ENCODE peak calls at places on chromosomes 6 and 20, in ten cellular contexts. Q, D, K, L, S, Y, G, E, V and P are unnamed samples.

GRCh38 chr6:144749263-144749662 is 464.1 kb downstream of the UTRN start:
- DNase-seq in L (no peak), Y (no peak), K (no peak), Q (no peak), V (no peak), E (no peak), D (no peak), S (no peak), G (no peak), P (no peak)

GRCh38 chr6:3165631-3166534 is 8.5 kb upstream of the TUBB2A start:
- DNase-seq in K (peak), S (no peak), V (no peak), L (no peak), D (no peak), Y (no peak), E (no peak), G (no peak), Q (peak), P (no peak)

GRCh38 chr6:23106951-23107350 is 537.6 kb downstream of the HDGFL1 start:
- DNase-seq in E (no peak), K (peak), S (peak), G (no peak), V (no peak), D (no peak), L (no peak), Y (no peak), Q (no peak), P (no peak)

GRCh38 chr20:22227301-22227700 is 357.1 kb downstream of the FOXA2 start:
- DNase-seq in Q (no peak), G (no peak), S (no peak), V (no peak), L (no peak), D (no peak), E (no peak), K (peak), Y (no peak), P (no peak)

GRCh38 chr6:4402477-4402976 is 267.2 kb upstream of the ECI2 start:
- DNase-seq in V (no peak), Q (no peak), D (no peak), G (peak), K (peak), Y (no peak), E (no peak), S (peak), L (no peak), P (no peak)

GRCh38 chr20:45036044-45036755 is 64.7 kb downstream of the KCNS1 start:
- DNase-seq in K (peak), G (no peak), E (no peak), Q (no peak), L (no peak), V (no peak), S (peak), D (no peak), Y (no peak), P (no peak)

GRCh38 chr6:45327956-45328522 is at the start of gene RUNX2:
- DNase-seq in Y (no peak), K (peak), Q (peak), S (peak), V (peak), G (no peak), D (no peak), L (no peak), E (peak), P (no peak)

GRCh38 chr6:5566718-5567117 is 305.4 kb downstream of the FARS2 start:
- DNase-seq in Q (no peak), Y (no peak), E (no peak), G (no peak), S (no peak), V (no peak), K (no peak), L (no peak), D (no peak), P (no peak)

GRCh38 chr20:5212897-5213296 is 86.1 kb downstream of the CDS2 start:
- DNase-seq in L (no peak), V (no peak), Q (no peak), G (no peak), K (no peak), D (no peak), E (no peak), Y (no peak), S (no peak), P (no peak)

GRCh38 chr6:27023664-27024063 is 223.8 kb upstream of the PRSS16 start:
- DNase-seq in L (no peak), G (no peak), D (no peak), K (no peak), Q (no peak), S (no peak), V (no peak), Y (no peak), E (no peak), P (no peak)

GRCh38 chr20:57652865-57653545 is 32.8 kb upstream of the ZBP1 start:
- DNase-seq in S (no peak), V (peak), G (peak), E (no peak), Q (peak), Y (no peak), K (no peak), D (peak), L (peak), P (no peak)

GRCh38 chr6:79009819-79010218 is 68.2 kb downstream of the PHIP start:
- DNase-seq in G (no peak), K (no peak), D (no peak), S (no peak), Q (no peak), V (no peak), L (no peak), Y (no peak), E (no peak), P (no peak)

GRCh38 chr6:44284867-44285266 is 14.6 kb downstream of the TMEM151B start:
- DNase-seq in E (no peak), S (no peak), L (no peak), Q (no peak), Y (no peak), G (no peak), D (no peak), K (no peak), V (no peak), P (no peak)

GRCh38 chr6:15299430-15300131 is 53.7 kb downstream of the JARID2 start:
- DNase-seq in E (peak), K (no peak), G (peak), Y (no peak), S (no peak), D (no peak), L (no peak), Q (peak), V (no peak), P (peak)

GRCh38 chr6:88989215-88989614 is 25.8 kb upstream of the RNGTT start:
- DNase-seq in Q (peak), D (no peak), L (no peak), V (no peak), G (no peak), Y (no peak), E (no peak), S (no peak), K (peak), P (no peak)

GRCh38 chr6:135226537-135226936 is 45.4 kb downstream of the MYB start:
- DNase-seq in Q (no peak), E (no peak), Y (no peak), L (no peak), G (no peak), S (no peak), D (no peak), V (no peak), K (no peak), P (no peak)

GRCh38 chr6:150157076-150157475 is 14.2 kb downstream of the PPP1R14C start:
- DNase-seq in K (no peak), D (no peak), Q (no peak), E (no peak), G (no peak), Y (no peak), V (no peak), L (no peak), S (no peak), P (no peak)

GRCh38 chr20:16028923-16029322 is 544.3 kb downstream of the KIF16B start:
- DNase-seq in Q (no peak), G (no peak), S (no peak), K (no peak), L (no peak), V (no peak), Y (no peak), D (no peak), E (no peak), P (no peak)

GRCh38 chr6:158008894-158009891 is 27.5 kb downstream of the SYNJ2 start:
- DNase-seq in G (peak), D (peak), S (no peak), K (peak), E (no peak), L (peak), Y (no peak), V (no peak), Q (peak), P (no peak)

GRCh38 chr6:36856277-36856676 is 17.0 kb upstream of the CPNE5 start:
- DNase-seq in E (no peak), K (no peak), V (no peak), Y (no peak), Q (no peak), G (no peak), S (no peak), D (no peak), L (no peak), P (no peak)

GRCh38 chr6:167291623-167292300 is 647 bp downstream of the UNC93A start:
- DNase-seq in D (no peak), K (no peak), S (no peak), L (no peak), Y (no peak), G (no peak), E (no peak), V (no peak), Q (no peak), P (no peak)

GRCh38 chr6:56065408-56065807 is 182.0 kb downstream of the COL21A1 start:
- DNase-seq in Y (no peak), Q (no peak), E (no peak), K (no peak), S (no peak), L (no peak), D (no peak), G (no peak), V (no peak), P (no peak)

GRCh38 chr6:37643851-37644672 is 53.6 kb downstream of the MDGA1 start:
- DNase-seq in D (no peak), L (no peak), E (no peak), G (no peak), Y (no peak), V (no peak), K (no peak), Q (no peak), S (no peak), P (no peak)

GRCh38 chr6:45417461-45417860 is 39.7 kb upstream of the SUPT3H start:
- DNase-seq in L (no peak), Y (no peak), S (no peak), D (no peak), K (peak), Q (no peak), V (no peak), G (no peak), E (no peak), P (no peak)

GRCh38 chr20:21104921-21105320 is 1.2 kb downstream of the LINC00237 start:
- DNase-seq in Y (no peak), L (no peak), D (peak), S (no peak), K (no peak), Q (no peak), G (no peak), E (no peak), V (no peak), P (no peak)

GRCh38 chr20:20463933-20464374 is 96.0 kb downstream of the INSM1 start:
- DNase-seq in Q (no peak), G (no peak), D (no peak), K (no peak), L (no peak), S (no peak), E (no peak), Y (no peak), V (no peak), P (no peak)

GRCh38 chr6:89553446-89553845 is 85.1 kb downstream of the LYRM2 start:
- DNase-seq in Y (no peak), V (no peak), E (no peak), K (no peak), G (no peak), D (no peak), L (no peak), Q (no peak), S (no peak), P (no peak)

GRCh38 chr20:37119356-37120036 is 23.7 kb upstream of the RBL1 start:
- DNase-seq in D (no peak), K (no peak), Y (no peak), G (no peak), V (no peak), S (no peak), E (no peak), Q (no peak), L (no peak), P (no peak)

GRCh38 chr6:168239374-168239773 is 80.2 kb downstream of the DACT2 start:
- DNase-seq in Y (no peak), E (no peak), V (no peak), K (no peak), S (peak), D (no peak), G (no peak), Q (peak), L (no peak), P (no peak)

DNA sequence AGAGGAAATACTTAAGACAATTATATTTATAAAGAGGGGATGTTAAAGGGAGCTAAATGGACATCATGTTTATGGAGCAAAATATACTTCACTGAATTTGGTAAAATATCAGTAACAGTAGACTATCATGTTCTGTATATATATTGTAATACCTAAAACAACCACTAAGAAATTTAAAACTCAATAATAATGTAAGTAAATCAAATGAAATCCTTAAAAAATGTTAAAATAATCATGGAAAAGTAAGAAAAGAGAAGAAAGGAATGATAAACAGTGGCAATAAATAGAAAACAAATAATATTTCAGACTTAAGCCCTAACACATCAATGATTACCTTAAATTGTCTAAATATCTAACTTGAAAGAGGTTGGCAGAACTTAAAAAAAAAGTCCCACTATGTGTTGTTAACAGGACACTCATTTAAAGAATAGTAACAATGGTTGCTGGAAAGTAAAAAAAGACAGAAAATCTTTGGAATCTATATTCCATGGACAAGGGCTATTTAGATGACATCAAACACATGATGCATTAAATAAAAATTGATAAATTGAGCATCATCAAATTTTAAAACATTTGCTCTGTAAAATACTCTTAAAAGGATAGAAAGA is 842.2 kb upstream of the MAP3K7 start:
- DNase-seq in L (no peak), Q (no peak), S (no peak), V (no peak), E (no peak), K (no peak), G (no peak), Y (no peak), D (no peak), P (no peak)
- TF ChIP-seq CTCF in L (no peak), Q (no peak), S (no peak), V (peak), E (no peak), K (no peak), G (peak), Y (peak), D (peak), P (no peak)

GRCh38 chr6:8543714-8544113 is 108.4 kb upstream of the SLC35B3 start:
- DNase-seq in D (peak), G (no peak), V (no peak), Q (no peak), L (no peak), E (no peak), Y (no peak), S (no peak), K (no peak), P (no peak)

GRCh38 chr6:8536122-8536521 is 100.8 kb upstream of the SLC35B3 start:
- DNase-seq in E (no peak), G (no peak), K (no peak), L (no peak), D (no peak), V (no peak), Y (no peak), Q (no peak), S (no peak), P (no peak)

GRCh38 chr6:8535505-8535904 is 100.2 kb upstream of the SLC35B3 start:
- DNase-seq in S (no peak), G (no peak), V (no peak), D (no peak), Q (no peak), Y (no peak), L (no peak), E (no peak), K (no peak), P (no peak)

GRCh38 chr6:8539446-8539845 is 104.1 kb upstream of the SLC35B3 start:
- DNase-seq in K (peak), G (no peak), V (no peak), Q (no peak), L (no peak), Y (no peak), S (no peak), E (no peak), D (peak), P (no peak)
- TF ChIP-seq CTCF in K (peak), G (no peak), V (no peak), Q (peak), L (no peak), Y (peak), S (peak), E (no peak), D (no peak), P (no peak)

GRCh38 chr6:39169448-39170344 is 54.7 kb upstream of the SAYSD1 start:
- DNase-seq in S (no peak), E (no peak), V (no peak), Y (no peak), G (no peak), L (no peak), D (no peak), Q (no peak), K (no peak), P (no peak)
- TF ChIP-seq CTCF in S (no peak), E (no peak), V (no peak), Y (no peak), G (no peak), L (no peak), D (no peak), Q (no peak), K (no peak), P (no peak)

GRCh38 chr6:136526196-136526930 is 23.9 kb downstream of the MAP7 start:
- DNase-seq in E (peak), V (peak), K (peak), G (peak), Q (peak), L (no peak), S (no peak), D (peak), Y (peak), P (no peak)
- TF ChIP-seq CTCF in E (no peak), V (no peak), K (peak), G (peak), Q (peak), L (peak), S (peak), D (peak), Y (peak), P (no peak)

DNA sequence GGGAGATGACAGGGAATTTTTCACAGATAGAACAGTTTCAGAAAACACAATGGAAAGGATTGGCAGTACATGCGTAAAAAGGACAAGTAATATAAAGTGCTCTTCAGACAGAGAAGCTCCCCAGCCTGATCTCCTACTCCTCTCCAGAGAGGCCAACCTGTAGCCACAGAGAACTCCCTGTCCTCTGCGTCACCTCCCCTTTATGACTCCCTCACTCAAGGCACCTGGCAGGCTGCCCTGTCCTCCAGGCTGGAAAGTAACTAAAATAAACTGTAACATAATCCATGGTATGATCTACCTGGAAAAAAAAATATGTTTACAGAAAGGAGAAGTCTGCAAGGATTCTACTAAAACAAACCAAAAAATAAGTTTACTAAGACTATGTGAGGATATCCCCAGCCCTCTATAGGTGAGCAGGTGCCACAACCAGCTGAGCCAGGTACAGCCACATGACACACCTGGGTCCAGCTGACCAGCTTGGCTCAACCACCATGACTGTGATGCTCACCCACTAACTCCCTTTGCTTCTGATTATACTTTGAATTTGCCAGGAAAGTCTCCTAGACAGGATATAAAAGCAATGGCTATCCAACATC is 29.2 kb downstream of the MBOAT1 start:
- DNase-seq in S (peak), K (no peak), L (no peak), D (no peak), G (peak), Q (peak), Y (no peak), V (no peak), E (peak), P (no peak)
- TF ChIP-seq CTCF in S (no peak), K (no peak), L (no peak), D (no peak), G (no peak), Q (peak), Y (no peak), V (no peak), E (no peak), P (no peak)